ENCODE peak calls at places on chromosomes 2 and 18, in seven cellular contexts. G is cortex of kidney; F is EL; V is foreskin fibroblast; L is stimulated activated CD4-positive, alpha-beta T cell treated with anti-CD3 and anti-CD28 coated beads, TNF-alpha, amount 100 ng/mL, for 48 hours; W is Kasumi-1; T is left cardiac atrium. B is an unnamed sample.

GRCh38 chr2:21256006-21256405 is 132.2 kb downstream of the TDRD15 start:
- DNase-seq in F (no peak), L (no peak), V (no peak), G (no peak), T (peak; percentile 51), W (peak; percentile 49), B (peak; percentile 98)

GRCh38 chr2:192298664-192299063 is 103.9 kb upstream of the TMEFF2 start:
- DNase-seq in V (no peak), G (no peak), T (no peak), L (no peak), F (peak; percentile 3), W (no peak), B (no peak)

GRCh38 chr2:69989422-69990128 is 28.1 kb upstream of the ASPRV1 start:
- DNase-seq in W (no peak), L (no peak), F (no peak), T (no peak), G (no peak), V (no peak), B (no peak)

GRCh38 chr2:74548285-74548918 is 5.3 kb downstream of the LOXL3 start:
- DNase-seq in L (no peak), F (no peak), G (no peak), V (no peak), W (no peak), T (no peak), B (no peak)

GRCh38 chr2:37230581-37230980 is 815 bp downstream of the CEBPZ start:
- DNase-seq in W (no peak), V (peak; percentile 20), F (peak; percentile 24), T (no peak), G (no peak), L (no peak), B (no peak)

GRCh38 chr2:161237397-161238263 is 70.6 kb upstream of the PSMD14 start:
- DNase-seq in W (peak; percentile 46), G (no peak), V (peak; percentile 82), T (peak; percentile 53), L (no peak), F (peak; percentile 55), B (no peak)

GRCh38 chr2:210421916-210422315 is 54.6 kb downstream of the LANCL1 start:
- DNase-seq in V (no peak), G (no peak), T (no peak), F (peak; percentile 26), L (no peak), W (no peak), B (no peak)

GRCh38 chr2:120776649-120777048 is 41.0 kb downstream of the GLI2 start:
- DNase-seq in F (no peak), G (no peak), W (no peak), V (no peak), L (no peak), T (no peak), B (no peak)

GRCh38 chr2:84878459-84878858 is 2.4 kb downstream of the TRABD2A start:
- DNase-seq in V (no peak), G (no peak), W (no peak), T (no peak), F (no peak), L (no peak), B (no peak)

GRCh38 chr2:190499976-190500588 is 34.4 kb downstream of the NEMP2 start:
- DNase-seq in T (no peak), V (no peak), W (no peak), L (no peak), G (no peak), F (no peak), B (no peak)

GRCh38 chr2:130878933-130879332 is 42.2 kb downstream of the ARHGEF4 start:
- DNase-seq in F (no peak), T (no peak), V (no peak), G (no peak), W (no peak), L (no peak), B (no peak)

GRCh38 chr2:173822889-173823485 is 142.2 kb downstream of the SP3 start:
- DNase-seq in L (no peak), G (no peak), V (no peak), W (no peak), F (no peak), T (no peak), B (no peak)

GRCh38 chr2:24492283-24493272 is 1.5 kb downstream of the NCOA1 start:
- DNase-seq in W (no peak), L (no peak), T (no peak), F (peak; percentile 20), G (no peak), V (peak; percentile 63), B (peak; percentile 4)

GRCh38 chr2:134011936-134012586 is 241.8 kb upstream of the MGAT5 start:
- DNase-seq in V (no peak), T (no peak), L (no peak), F (no peak), W (peak; percentile 15), G (no peak), B (no peak)

GRCh38 chr2:128563348-128563687 is 244.7 kb upstream of the HS6ST1 start:
- DNase-seq in G (no peak), L (no peak), V (peak; percentile 97), F (peak; percentile 94), T (peak; percentile 73), W (no peak), B (no peak)

GRCh38 chr2:85405076-85405402 is 5.1 kb downstream of the CAPG start:
- DNase-seq in G (no peak), W (no peak), L (no peak), F (peak; percentile 37), V (no peak), T (no peak), B (no peak)

GRCh38 chr18:37429768-37430167 is 135.8 kb downstream of the CELF4 start:
- DNase-seq in W (peak; percentile 55), F (no peak), L (no peak), T (no peak), V (no peak), G (no peak), B (peak; percentile 23)

GRCh38 chr2:120305296-120305695 is 40.6 kb upstream of the INHBB start:
- DNase-seq in W (no peak), F (no peak), V (peak; percentile 29), L (no peak), G (no peak), T (no peak), B (no peak)

GRCh38 chr18:79986726-79987125 is 1.6 kb downstream of the TXNL4A start:
- DNase-seq in W (no peak), L (no peak), V (peak; percentile 36), G (no peak), F (peak; percentile 11), T (no peak), B (no peak)

GRCh38 chr2:152466041-152466440 is 131.1 kb downstream of the FMNL2 start:
- DNase-seq in W (no peak), T (peak; percentile 29), G (no peak), L (no peak), F (peak; percentile 24), V (peak; percentile 46), B (no peak)

GRCh38 chr18:74499633-74500032 is 3.5 kb downstream of the CNDP2 start:
- DNase-seq in W (peak; percentile 86), L (no peak), T (peak; percentile 81), V (peak; percentile 22), F (peak; percentile 69), G (no peak), B (peak; percentile 88)

GRCh38 chr2:235458839-235459273 is 35.0 kb upstream of the AGAP1 start:
- DNase-seq in V (peak; percentile 51), W (no peak), L (no peak), T (no peak), F (peak; percentile 51), G (no peak), B (no peak)

GRCh38 chr2:236706803-236707202 is 137.2 kb downstream of the ACKR3 start:
- DNase-seq in T (no peak), G (no peak), L (no peak), W (no peak), F (no peak), V (no peak), B (no peak)

GRCh38 chr2:43462866-43463641 is 132.8 kb downstream of the THADA start:
- DNase-seq in W (no peak), G (no peak), L (no peak), V (no peak), F (no peak), T (no peak), B (no peak)

GRCh38 chr18:48727685-48728084 is 188.9 kb downstream of the CTIF start:
- DNase-seq in G (no peak), W (no peak), F (peak; percentile 20), V (peak; percentile 91), L (no peak), T (peak; percentile 6), B (no peak)

GRCh38 chr2:67565761-67566160 is 168.6 kb downstream of the ETAA1 start:
- DNase-seq in L (no peak), V (peak; percentile 79), G (no peak), T (peak; percentile 44), W (no peak), F (peak; percentile 70), B (no peak)

GRCh38 chr2:17935242-17935885 is 56.9 kb downstream of the KCNS3 start:
- DNase-seq in T (no peak), F (no peak), G (no peak), L (no peak), V (no peak), W (no peak), B (no peak)

GRCh38 chr18:37276111-37276510 is 289.5 kb downstream of the CELF4 start:
- DNase-seq in W (no peak), V (no peak), G (no peak), T (no peak), L (no peak), F (no peak), B (no peak)